ENCODE peak calls at places on chromosomes 13 and 19, in four cellular contexts. P, T, J and A are unnamed samples.

GRCh38 chr13:104450006-104450405 is 1383.8 kb upstream of the SLC10A2 start:
- DNase-seq in T (no peak), P (no peak), J (no peak), A (no peak)

GRCh38 chr19:53942001-53942786 is 20.5 kb upstream of the CACNG8 start:
- DNase-seq in J (no peak), P (peak), T (no peak), A (peak)

GRCh38 chr19:46639356-46640061 is 3.5 kb upstream of the GNG8 start:
- DNase-seq in J (no peak), P (peak), T (peak), A (peak)

GRCh38 chr13:58181111-58181510 is 549.6 kb downstream of the PCDH17 start:
- DNase-seq in J (no peak), T (no peak), P (no peak), A (no peak)

GRCh38 chr13:40494513-40494912 is 171.9 kb downstream of the FOXO1 start:
- DNase-seq in J (no peak), P (no peak), T (no peak), A (no peak)

GRCh38 chr19:11204943-11205349 is 7.6 kb upstream of the KANK2 start:
- DNase-seq in P (no peak), T (no peak), J (no peak), A (no peak)

GRCh38 chr19:2575734-2576481 is 100.0 kb downstream of the GADD45B start:
- DNase-seq in J (peak), P (no peak), T (peak), A (no peak)

GRCh38 chr13:26977541-26977940 is 194.1 kb downstream of the USP12 start:
- DNase-seq in T (no peak), P (no peak), J (no peak), A (no peak)

GRCh38 chr19:53864308-53864836 is 3.3 kb upstream of the MYADM start:
- DNase-seq in J (no peak), T (no peak), P (no peak), A (no peak)

GRCh38 chr19:58227964-58228583 is 640 bp upstream of the ZNF544 start:
- DNase-seq in T (no peak), J (no peak), P (no peak), A (no peak)

GRCh38 chr19:58228584-58229254 is at the start of gene ZNF544:
- DNase-seq in J (peak), P (peak), T (peak), A (peak)

DNA sequence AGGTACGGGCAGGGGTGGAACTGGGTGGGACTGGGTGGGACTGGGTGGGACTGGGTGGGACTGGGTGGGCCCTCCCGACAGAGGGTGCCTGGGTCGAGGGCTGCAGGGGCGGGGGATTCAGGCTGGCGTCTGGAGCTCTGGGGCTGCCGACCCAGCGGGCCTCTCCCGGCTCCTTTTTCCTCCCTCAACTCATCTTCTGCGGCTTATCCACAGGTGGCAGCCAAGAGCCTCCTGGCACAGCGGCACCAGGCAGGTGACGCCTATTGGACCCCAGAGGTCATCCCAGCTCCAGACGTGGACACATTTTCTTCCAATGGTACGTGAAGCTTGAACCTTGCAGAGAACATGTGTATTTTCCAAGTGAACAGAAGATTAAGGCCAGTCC is 533 bp downstream of the ZNF544 start:
- DNase-seq in J (no peak), T (no peak), P (no peak), A (peak)
- TF ChIP-seq CTCF in J (no peak), T (peak), P (no peak), A (no peak)

GRCh38 chr19:55528030-55528801 is 8.7 kb downstream of the SBK2 start:
- DNase-seq in J (no peak), P (no peak), T (no peak), A (no peak)
- TF ChIP-seq CTCF in J (no peak), P (no peak), T (no peak), A (no peak)

DNA sequence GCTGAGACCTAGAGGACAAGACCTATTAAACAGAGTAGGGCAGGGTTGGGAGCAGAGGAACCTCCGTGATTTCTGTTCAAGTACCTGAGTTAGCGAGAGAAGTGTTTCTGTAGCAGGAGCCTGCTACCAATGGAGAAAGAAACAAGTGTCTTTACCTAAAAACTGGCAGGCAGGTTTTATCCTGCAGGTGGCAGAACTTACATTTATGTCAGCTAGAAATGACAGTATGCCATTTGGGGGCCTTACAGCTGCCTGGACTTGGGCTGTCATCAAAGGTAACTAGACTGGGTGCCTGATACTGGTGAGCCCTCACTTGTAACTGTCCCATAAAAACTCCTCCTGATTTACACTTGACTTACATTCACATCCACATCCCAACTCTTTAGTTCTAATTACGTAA is 185.3 kb upstream of the MIR17HG start:
- DNase-seq in P (no peak), J (no peak), T (no peak), A (no peak)
- TF ChIP-seq CTCF in P (no peak), J (no peak), T (no peak), A (no peak)

DNA sequence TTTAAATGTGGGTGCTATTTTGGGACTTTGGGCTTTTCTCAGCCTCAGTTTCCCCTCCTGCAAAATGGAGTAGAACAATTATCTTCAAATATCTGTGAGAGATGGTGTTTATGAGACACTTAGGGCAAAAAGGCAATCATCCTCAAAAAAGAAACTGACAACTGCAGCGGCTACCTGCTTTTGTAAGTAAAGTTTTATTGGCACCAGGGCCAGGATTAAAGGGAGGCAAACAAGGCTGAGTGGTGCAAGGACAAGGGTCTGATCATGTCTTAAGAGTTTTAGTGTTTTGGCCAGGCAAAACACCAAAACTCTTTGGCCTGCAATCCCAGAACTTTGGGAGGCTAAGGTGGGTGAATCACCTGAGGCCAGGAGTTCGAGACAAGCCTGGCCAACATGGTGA is 1.3 kb upstream of the MAST3 start:
- DNase-seq in T (no peak), P (no peak), J (no peak), A (no peak)
- TF ChIP-seq CTCF in T (no peak), P (no peak), J (no peak), A (no peak)

GRCh38 chr19:709196-709964 is 645 bp downstream of the PALM start:
- DNase-seq in P (no peak), J (no peak), T (no peak), A (no peak)
- TF ChIP-seq CTCF in P (no peak), J (no peak), T (no peak), A (no peak)

GRCh38 chr19:12938536-12939291 is at the start of gene CALR:
- DNase-seq in J (no peak), P (no peak), T (peak), A (no peak)

GRCh38 chr19:12936582-12936981 is 1.8 kb upstream of the CALR start:
- DNase-seq in J (no peak), T (no peak), P (no peak), A (no peak)

GRCh38 chr19:12939292-12939606 is 840 bp downstream of the CALR start:
- DNase-seq in T (no peak), P (no peak), J (no peak), A (no peak)

GRCh38 chr19:12937243-12938053 is 961 bp upstream of the CALR start:
- DNase-seq in J (no peak), T (no peak), P (peak), A (peak)

GRCh38 chr19:12938054-12938535 is 314 bp upstream of the CALR start:
- DNase-seq in T (peak), J (peak), P (peak), A (peak)
- TF ChIP-seq CTCF in T (no peak), J (no peak), P (no peak), A (no peak)

GRCh38 chr19:48999481-49000325 is 6.0 kb downstream of the RUVBL2 start:
- DNase-seq in J (no peak), T (peak), P (peak), A (peak)
- TF ChIP-seq CTCF in J (peak), T (peak), P (peak), A (peak)